ENCODE peak calls at places on chromosomes 7 and 10, in four cellular contexts. One of them, this sample, is unnamed.

GRCh38 chr7:18995270-18995671 is 122.2 kb downstream of the TWIST1 start:
- DNase-seq in adrenal gland: no peak
- DNase-seq in heart left ventricle: no peak
- DNase-seq in A549: no peak
- DNase-seq in this sample: no peak

GRCh38 chr7:31113660-31114059 is 61.6 kb downstream of the ADCYAP1R1 start:
- DNase-seq in heart left ventricle: no peak
- DNase-seq in A549: no peak
- DNase-seq in adrenal gland: no peak
- DNase-seq in this sample: no peak

GRCh38 chr7:100493476-100494264 is 9.9 kb downstream of the NYAP1 start:
- DNase-seq in heart left ventricle: no peak
- DNase-seq in A549: no peak
- DNase-seq in adrenal gland: no peak
- DNase-seq in this sample: peak; percentile 65

GRCh38 chr10:6473901-6474370 is 106.1 kb downstream of the PRKCQ start:
- DNase-seq in heart left ventricle: no peak
- DNase-seq in A549: no peak
- DNase-seq in adrenal gland: no peak
- DNase-seq in this sample: no peak

GRCh38 chr10:61973923-61974322 is 72.4 kb downstream of the ARID5B start:
- DNase-seq in adrenal gland: no peak
- DNase-seq in A549: no peak
- DNase-seq in heart left ventricle: no peak
- DNase-seq in this sample: no peak

GRCh38 chr7:91239171-91239604 is 25.0 kb upstream of the FZD1 start:
- DNase-seq in heart left ventricle: no peak
- DNase-seq in A549: no peak
- DNase-seq in adrenal gland: no peak
- DNase-seq in this sample: no peak

GRCh38 chr10:68179016-68179415 is 52.9 kb downstream of the ATOH7 start:
- DNase-seq in A549: no peak
- DNase-seq in adrenal gland: no peak
- DNase-seq in heart left ventricle: no peak
- DNase-seq in this sample: no peak

GRCh38 chr7:98211221-98211675 is at the start of gene BHLHA15:
- DNase-seq in heart left ventricle: no peak
- DNase-seq in adrenal gland: no peak
- DNase-seq in A549: no peak
- DNase-seq in this sample: no peak

GRCh38 chr10:95729323-95730055 is 26.5 kb upstream of the ENTPD1 start:
- DNase-seq in adrenal gland: no peak
- DNase-seq in heart left ventricle: no peak
- DNase-seq in A549: no peak
- DNase-seq in this sample: no peak

GRCh38 chr7:35524112-35524804 is 170.7 kb downstream of the HERPUD2 start:
- DNase-seq in A549: no peak
- DNase-seq in adrenal gland: no peak
- DNase-seq in heart left ventricle: no peak
- DNase-seq in this sample: no peak
- H3K27ac ChIP-seq in A549: no peak overlapping the region
- H3K27ac ChIP-seq in adrenal gland: no peak overlapping the region
- H3K27ac ChIP-seq in heart left ventricle: no peak overlapping the region
- H3K27ac ChIP-seq in this sample: no peak overlapping the region

DNA sequence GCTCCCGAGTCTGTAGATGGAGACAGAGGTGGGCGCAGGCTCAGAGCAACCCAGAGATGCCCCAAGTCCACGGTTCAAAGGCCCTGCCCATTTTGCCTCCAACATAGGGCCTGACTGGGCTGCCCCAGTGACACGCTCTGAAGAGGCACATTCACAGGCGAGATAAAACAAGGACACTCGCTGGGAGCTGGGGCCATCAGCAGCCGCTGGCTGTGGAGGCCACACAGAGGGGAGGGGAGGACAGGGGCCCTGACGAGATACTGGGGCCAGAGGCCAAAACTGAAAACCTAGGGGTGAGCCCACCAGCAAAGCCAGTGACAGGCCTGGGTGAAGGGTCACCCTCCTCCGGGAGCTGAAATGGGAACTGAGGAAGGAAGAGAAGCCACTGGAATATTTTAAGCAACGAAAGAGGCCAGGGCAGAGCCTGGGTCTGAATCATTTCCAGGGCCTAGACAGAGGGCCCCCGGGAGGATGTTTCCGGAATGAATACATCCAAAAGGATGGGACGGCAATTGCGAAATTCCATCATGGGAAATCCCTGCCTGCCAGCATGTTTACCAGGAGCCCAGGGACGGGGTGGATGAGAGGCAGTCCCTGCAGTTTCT is 28.8 kb upstream of the HSPA12A start:
- DNase-seq in heart left ventricle: peak; percentile 49
- DNase-seq in A549: peak; percentile 68
- DNase-seq in adrenal gland: peak; percentile 80
- DNase-seq in this sample: no peak
- H3K27ac ChIP-seq in heart left ventricle: peak overlapping the region; percentile 25
- H3K27ac ChIP-seq in A549: peak overlapping the region; percentile 87
- H3K27ac ChIP-seq in adrenal gland: peak overlapping the region; percentile 94
- H3K27ac ChIP-seq in this sample: no peak overlapping the region

DNA sequence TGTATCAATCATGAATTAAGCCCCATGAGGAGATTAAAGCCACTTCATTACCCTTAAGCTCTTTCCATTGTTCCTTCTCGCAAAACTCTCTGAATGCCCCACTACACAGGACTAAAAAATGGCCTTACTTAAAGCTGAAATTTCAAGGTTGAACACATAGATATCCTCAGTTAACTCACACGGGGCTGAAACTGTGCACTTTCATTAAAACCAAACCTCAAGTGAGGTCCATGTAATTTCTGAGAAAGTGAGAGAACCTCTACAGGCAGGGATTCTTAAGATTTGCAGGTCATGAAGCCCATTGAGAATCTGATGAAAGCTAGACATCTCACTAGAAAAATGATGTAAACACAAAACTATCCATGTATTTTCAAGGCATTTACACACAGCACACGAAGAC is 15.9 kb downstream of the DENND11 start:
- DNase-seq in heart left ventricle: no peak
- DNase-seq in A549: no peak
- DNase-seq in adrenal gland: no peak
- DNase-seq in this sample: no peak
- H3K27ac ChIP-seq in heart left ventricle: no peak overlapping the region
- H3K27ac ChIP-seq in A549: no peak overlapping the region
- H3K27ac ChIP-seq in adrenal gland: no peak overlapping the region
- H3K27ac ChIP-seq in this sample: peak overlapping the region; percentile 60

DNA sequence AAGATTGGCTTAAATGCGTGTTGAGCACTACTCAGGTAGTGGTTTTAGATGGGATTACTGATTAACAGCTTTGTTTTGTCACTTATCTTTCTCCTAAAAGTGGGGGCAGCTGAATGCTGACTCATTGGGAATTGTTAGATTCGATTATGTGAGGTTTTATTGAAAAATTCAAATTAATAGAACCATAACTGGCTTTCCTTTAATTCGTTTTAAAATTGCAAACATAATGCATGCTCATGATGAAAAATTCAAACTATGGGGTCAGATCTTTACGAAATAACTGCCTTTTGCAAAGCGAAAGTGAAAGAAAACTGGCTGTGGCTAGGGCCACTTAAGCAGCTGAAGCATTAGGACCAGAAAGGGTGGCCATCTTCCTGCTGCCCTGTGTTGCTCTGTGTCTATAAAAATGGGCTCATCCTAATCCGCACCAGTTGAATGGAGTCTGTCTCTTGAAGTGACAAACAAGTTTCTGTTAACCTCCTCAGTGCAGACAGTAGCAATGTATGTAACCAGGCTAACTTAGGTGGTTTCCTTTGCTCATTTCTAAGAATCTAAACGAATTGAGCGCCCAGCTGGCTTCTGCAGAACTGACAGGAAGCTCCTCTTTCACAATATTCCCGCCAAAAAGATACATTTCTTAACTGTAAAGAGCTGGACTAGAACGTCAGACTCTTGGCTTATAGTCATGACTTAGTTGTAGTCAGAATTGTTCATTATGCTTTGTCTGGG is 27.8 kb downstream of the DENND10 start:
- DNase-seq in adrenal gland: no peak
- DNase-seq in A549: peak; percentile 35
- DNase-seq in heart left ventricle: no peak
- DNase-seq in this sample: no peak
- H3K27ac ChIP-seq in adrenal gland: peak overlapping the region; percentile 39
- H3K27ac ChIP-seq in A549: peak overlapping the region; percentile 84
- H3K27ac ChIP-seq in heart left ventricle: peak overlapping the region; percentile 48
- H3K27ac ChIP-seq in this sample: peak overlapping the region; percentile 73

DNA sequence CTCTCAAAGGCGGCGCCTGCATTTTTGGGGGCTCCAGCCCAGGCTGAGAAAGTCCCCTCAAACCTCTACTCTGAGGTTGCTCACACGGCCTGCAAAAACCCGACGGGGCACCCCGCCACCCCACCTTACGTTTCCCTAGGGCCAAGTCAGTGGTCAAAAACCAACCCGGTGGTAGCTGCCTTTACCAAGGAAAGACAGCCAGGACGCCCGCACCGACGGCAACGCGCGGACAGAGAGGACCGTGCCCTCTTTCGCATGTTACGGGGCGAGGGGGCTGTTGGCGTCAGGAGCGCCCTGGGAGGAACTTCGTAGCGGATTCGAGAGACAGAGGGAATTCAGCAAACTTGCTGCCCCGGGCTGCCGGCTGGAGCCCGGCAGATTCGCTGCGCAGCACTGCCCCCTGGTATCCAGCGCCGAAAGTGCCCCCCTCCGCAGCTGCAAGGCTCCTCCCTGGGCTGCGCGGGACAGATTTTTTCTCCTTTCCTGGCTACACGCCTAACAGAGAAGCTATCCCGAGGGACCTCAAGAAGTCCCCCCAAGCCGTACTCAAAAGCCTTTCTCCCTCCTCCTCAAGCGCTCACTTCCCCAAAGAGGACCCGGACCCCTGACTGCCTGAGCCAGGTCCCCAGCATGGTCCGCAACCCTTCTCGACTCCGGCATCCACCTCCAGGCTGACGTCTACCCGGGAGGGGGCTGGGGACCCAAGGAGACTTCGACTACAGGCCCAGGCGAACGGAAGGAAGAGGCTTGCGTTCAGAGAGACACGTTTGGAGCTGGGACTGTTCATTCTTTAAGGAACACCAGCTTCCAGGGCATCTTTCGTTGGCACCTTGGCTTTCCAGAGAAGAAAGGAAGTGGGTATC is 27.7 kb upstream of the VAX1 start:
- DNase-seq in adrenal gland: peak; percentile 27
- DNase-seq in heart left ventricle: no peak
- DNase-seq in A549: peak; percentile 71
- DNase-seq in this sample: peak; percentile 32
- H3K27ac ChIP-seq in adrenal gland: no peak overlapping the region
- H3K27ac ChIP-seq in heart left ventricle: no peak overlapping the region
- H3K27ac ChIP-seq in A549: peak overlapping the region; percentile 63
- H3K27ac ChIP-seq in this sample: no peak overlapping the region

GRCh38 chr10:89250814-89251416 is 660 bp downstream of the LIPA start:
- DNase-seq in A549: no peak
- DNase-seq in heart left ventricle: no peak
- DNase-seq in adrenal gland: no peak
- DNase-seq in this sample: no peak
- H3K27ac ChIP-seq in A549: peak overlapping the region; percentile 91
- H3K27ac ChIP-seq in heart left ventricle: peak overlapping the region; percentile 90
- H3K27ac ChIP-seq in adrenal gland: peak overlapping the region; percentile 86
- H3K27ac ChIP-seq in this sample: peak overlapping the region; percentile 96

GRCh38 chr10:124526621-124527267 is 65.1 kb downstream of the LHPP start:
- DNase-seq in heart left ventricle: no peak
- DNase-seq in A549: no peak
- DNase-seq in adrenal gland: no peak
- DNase-seq in this sample: no peak
- H3K27ac ChIP-seq in heart left ventricle: no peak overlapping the region
- H3K27ac ChIP-seq in A549: no peak overlapping the region
- H3K27ac ChIP-seq in adrenal gland: no peak overlapping the region
- H3K27ac ChIP-seq in this sample: no peak overlapping the region

This sample was measured in substantia nigra.